ENCODE peak calls at places on chromosomes 4 and X, in eight cellular contexts. One of them, this sample, is unnamed.

GRCh38 chrX:30735839-30736238 is 82.6 kb downstream of the GK start:
- DNase-seq in kidney: no peak
- DNase-seq in amniotic stem cell: no peak
- DNase-seq in GM23248: peak
- DNase-seq in H54: peak
- DNase-seq in activated CD4-positive, alpha-beta T cell treated with anti-CD3 and anti-CD28 coated beads, Interleukin-2, amount 10 ng/mL, durations not matched to agents 7 days and 5 days: peak
- DNase-seq in GM18507: peak
- DNase-seq in putamen: no peak
- DNase-seq in this sample: peak

GRCh38 chrX:24355095-24355494 is 5.3 kb upstream of the SUPT20HL1 start:
- DNase-seq in activated CD4-positive, alpha-beta T cell treated with anti-CD3 and anti-CD28 coated beads, Interleukin-2, amount 10 ng/mL, durations not matched to agents 7 days and 5 days: no peak
- DNase-seq in H54: no peak
- DNase-seq in amniotic stem cell: no peak
- DNase-seq in GM23248: peak
- DNase-seq in GM18507: no peak
- DNase-seq in putamen: no peak
- DNase-seq in kidney: no peak
- DNase-seq in this sample: no peak

GRCh38 chr4:171891038-171891437 is 77.8 kb downstream of the GALNTL6 start:
- DNase-seq in GM18507: no peak
- DNase-seq in activated CD4-positive, alpha-beta T cell treated with anti-CD3 and anti-CD28 coated beads, Interleukin-2, amount 10 ng/mL, durations not matched to agents 7 days and 5 days: no peak
- DNase-seq in H54: no peak
- DNase-seq in amniotic stem cell: no peak
- DNase-seq in GM23248: no peak
- DNase-seq in putamen: no peak
- DNase-seq in kidney: no peak
- DNase-seq in this sample: no peak

GRCh38 chr4:5398056-5398455 is 310.3 kb downstream of the EVC2 start:
- DNase-seq in putamen: no peak
- DNase-seq in GM18507: no peak
- DNase-seq in activated CD4-positive, alpha-beta T cell treated with anti-CD3 and anti-CD28 coated beads, Interleukin-2, amount 10 ng/mL, durations not matched to agents 7 days and 5 days: no peak
- DNase-seq in H54: no peak
- DNase-seq in kidney: no peak
- DNase-seq in GM23248: no peak
- DNase-seq in amniotic stem cell: no peak
- DNase-seq in this sample: no peak

GRCh38 chr4:164648151-164648848 is 105.6 kb upstream of the SMIM31 start:
- DNase-seq in amniotic stem cell: no peak
- DNase-seq in GM23248: peak
- DNase-seq in H54: peak
- DNase-seq in kidney: no peak
- DNase-seq in GM18507: no peak
- DNase-seq in activated CD4-positive, alpha-beta T cell treated with anti-CD3 and anti-CD28 coated beads, Interleukin-2, amount 10 ng/mL, durations not matched to agents 7 days and 5 days: no peak
- DNase-seq in putamen: no peak
- DNase-seq in this sample: no peak

GRCh38 chrX:57156397-57157049 is 19.3 kb upstream of the SPIN2A start:
- DNase-seq in kidney: no peak
- DNase-seq in H54: no peak
- DNase-seq in putamen: peak
- DNase-seq in amniotic stem cell: no peak
- DNase-seq in activated CD4-positive, alpha-beta T cell treated with anti-CD3 and anti-CD28 coated beads, Interleukin-2, amount 10 ng/mL, durations not matched to agents 7 days and 5 days: peak
- DNase-seq in GM23248: peak
- DNase-seq in GM18507: no peak
- DNase-seq in this sample: peak

GRCh38 chr4:40482985-40483647 is 146.5 kb downstream of the RBM47 start:
- DNase-seq in amniotic stem cell: no peak
- DNase-seq in putamen: no peak
- DNase-seq in H54: no peak
- DNase-seq in GM23248: no peak
- DNase-seq in GM18507: no peak
- DNase-seq in activated CD4-positive, alpha-beta T cell treated with anti-CD3 and anti-CD28 coated beads, Interleukin-2, amount 10 ng/mL, durations not matched to agents 7 days and 5 days: no peak
- DNase-seq in kidney: no peak
- DNase-seq in this sample: no peak

GRCh38 chrX:130173190-130173895 is 1.6 kb downstream of the RAB33A start:
- DNase-seq in GM23248: peak
- DNase-seq in activated CD4-positive, alpha-beta T cell treated with anti-CD3 and anti-CD28 coated beads, Interleukin-2, amount 10 ng/mL, durations not matched to agents 7 days and 5 days: peak
- DNase-seq in kidney: peak
- DNase-seq in GM18507: no peak
- DNase-seq in H54: peak
- DNase-seq in amniotic stem cell: peak
- DNase-seq in putamen: no peak
- DNase-seq in this sample: peak

GRCh38 chr4:133865606-133866327 is 335.8 kb downstream of the PABPC4L start:
- DNase-seq in kidney: no peak
- DNase-seq in activated CD4-positive, alpha-beta T cell treated with anti-CD3 and anti-CD28 coated beads, Interleukin-2, amount 10 ng/mL, durations not matched to agents 7 days and 5 days: no peak
- DNase-seq in H54: peak
- DNase-seq in putamen: no peak
- DNase-seq in amniotic stem cell: peak
- DNase-seq in GM18507: no peak
- DNase-seq in GM23248: peak
- DNase-seq in this sample: no peak

GRCh38 chrX:123171781-123172180 is 12.3 kb upstream of the GRIA3 start:
- DNase-seq in kidney: no peak
- DNase-seq in H54: no peak
- DNase-seq in putamen: no peak
- DNase-seq in GM23248: peak
- DNase-seq in amniotic stem cell: no peak
- DNase-seq in activated CD4-positive, alpha-beta T cell treated with anti-CD3 and anti-CD28 coated beads, Interleukin-2, amount 10 ng/mL, durations not matched to agents 7 days and 5 days: no peak
- DNase-seq in GM18507: no peak
- DNase-seq in this sample: no peak

GRCh38 chr4:28256295-28256694 is 1395.7 kb downstream of the STIM2 start:
- DNase-seq in activated CD4-positive, alpha-beta T cell treated with anti-CD3 and anti-CD28 coated beads, Interleukin-2, amount 10 ng/mL, durations not matched to agents 7 days and 5 days: no peak
- DNase-seq in kidney: no peak
- DNase-seq in GM18507: no peak
- DNase-seq in putamen: no peak
- DNase-seq in GM23248: no peak
- DNase-seq in H54: no peak
- DNase-seq in amniotic stem cell: no peak
- DNase-seq in this sample: no peak

GRCh38 chrX:20515841-20516461 is 249.2 kb upstream of the RPS6KA3 start:
- DNase-seq in GM23248: peak
- DNase-seq in H54: no peak
- DNase-seq in kidney: no peak
- DNase-seq in amniotic stem cell: peak
- DNase-seq in activated CD4-positive, alpha-beta T cell treated with anti-CD3 and anti-CD28 coated beads, Interleukin-2, amount 10 ng/mL, durations not matched to agents 7 days and 5 days: peak
- DNase-seq in GM18507: peak
- DNase-seq in putamen: no peak
- DNase-seq in this sample: no peak

GRCh38 chr4:182600093-182600492 is 317.1 kb downstream of the DCTD start:
- DNase-seq in activated CD4-positive, alpha-beta T cell treated with anti-CD3 and anti-CD28 coated beads, Interleukin-2, amount 10 ng/mL, durations not matched to agents 7 days and 5 days: no peak
- DNase-seq in amniotic stem cell: no peak
- DNase-seq in kidney: no peak
- DNase-seq in putamen: no peak
- DNase-seq in H54: no peak
- DNase-seq in GM23248: no peak
- DNase-seq in GM18507: no peak
- DNase-seq in this sample: no peak

GRCh38 chr4:110055014-110055768 is 142.5 kb downstream of the EGF start:
- DNase-seq in activated CD4-positive, alpha-beta T cell treated with anti-CD3 and anti-CD28 coated beads, Interleukin-2, amount 10 ng/mL, durations not matched to agents 7 days and 5 days: peak
- DNase-seq in putamen: no peak
- DNase-seq in GM18507: peak
- DNase-seq in kidney: no peak
- DNase-seq in GM23248: peak
- DNase-seq in H54: no peak
- DNase-seq in amniotic stem cell: no peak
- DNase-seq in this sample: no peak

GRCh38 chr4:123536225-123536624 is 139.6 kb downstream of the SPRY1 start:
- DNase-seq in kidney: no peak
- DNase-seq in GM18507: no peak
- DNase-seq in GM23248: no peak
- DNase-seq in putamen: no peak
- DNase-seq in amniotic stem cell: no peak
- DNase-seq in H54: no peak
- DNase-seq in activated CD4-positive, alpha-beta T cell treated with anti-CD3 and anti-CD28 coated beads, Interleukin-2, amount 10 ng/mL, durations not matched to agents 7 days and 5 days: no peak
- DNase-seq in this sample: no peak

GRCh38 chr4:44861756-44862155 is 135.4 kb upstream of the GNPDA2 start:
- DNase-seq in amniotic stem cell: no peak
- DNase-seq in H54: no peak
- DNase-seq in kidney: no peak
- DNase-seq in GM18507: no peak
- DNase-seq in putamen: no peak
- DNase-seq in GM23248: no peak
- DNase-seq in activated CD4-positive, alpha-beta T cell treated with anti-CD3 and anti-CD28 coated beads, Interleukin-2, amount 10 ng/mL, durations not matched to agents 7 days and 5 days: no peak
- DNase-seq in this sample: no peak

GRCh38 chrX:39381446-39381845 is 580.2 kb downstream of the MID1IP1 start:
- DNase-seq in activated CD4-positive, alpha-beta T cell treated with anti-CD3 and anti-CD28 coated beads, Interleukin-2, amount 10 ng/mL, durations not matched to agents 7 days and 5 days: no peak
- DNase-seq in GM23248: no peak
- DNase-seq in H54: no peak
- DNase-seq in GM18507: no peak
- DNase-seq in kidney: no peak
- DNase-seq in putamen: no peak
- DNase-seq in amniotic stem cell: no peak
- DNase-seq in this sample: peak

GRCh38 chr4:139973015-139973414 is 181.0 kb downstream of the MAML3 start:
- DNase-seq in H54: no peak
- DNase-seq in activated CD4-positive, alpha-beta T cell treated with anti-CD3 and anti-CD28 coated beads, Interleukin-2, amount 10 ng/mL, durations not matched to agents 7 days and 5 days: no peak
- DNase-seq in GM18507: no peak
- DNase-seq in amniotic stem cell: no peak
- DNase-seq in putamen: no peak
- DNase-seq in GM23248: peak
- DNase-seq in kidney: no peak
- DNase-seq in this sample: no peak

GRCh38 chrX:30835373-30835772 is 53.7 kb downstream of the TAB3 start:
- DNase-seq in amniotic stem cell: no peak
- DNase-seq in GM18507: no peak
- DNase-seq in putamen: no peak
- DNase-seq in H54: no peak
- DNase-seq in activated CD4-positive, alpha-beta T cell treated with anti-CD3 and anti-CD28 coated beads, Interleukin-2, amount 10 ng/mL, durations not matched to agents 7 days and 5 days: no peak
- DNase-seq in GM23248: no peak
- DNase-seq in kidney: no peak
- DNase-seq in this sample: no peak

GRCh38 chr4:107721436-107722090 is 1.5 kb upstream of the PAPSS1 start:
- DNase-seq in amniotic stem cell: no peak
- DNase-seq in GM18507: no peak
- DNase-seq in H54: no peak
- DNase-seq in kidney: peak
- DNase-seq in putamen: no peak
- DNase-seq in GM23248: no peak
- DNase-seq in activated CD4-positive, alpha-beta T cell treated with anti-CD3 and anti-CD28 coated beads, Interleukin-2, amount 10 ng/mL, durations not matched to agents 7 days and 5 days: peak
- DNase-seq in this sample: peak

GRCh38 chr4:97498875-97499274 is 644.4 kb downstream of the STPG2 start:
- DNase-seq in putamen: no peak
- DNase-seq in GM18507: no peak
- DNase-seq in kidney: no peak
- DNase-seq in amniotic stem cell: no peak
- DNase-seq in activated CD4-positive, alpha-beta T cell treated with anti-CD3 and anti-CD28 coated beads, Interleukin-2, amount 10 ng/mL, durations not matched to agents 7 days and 5 days: no peak
- DNase-seq in H54: peak
- DNase-seq in GM23248: peak
- DNase-seq in this sample: no peak

GRCh38 chrX:154799554-154800348 is 5.5 kb downstream of the MPP1 start:
- DNase-seq in amniotic stem cell: no peak
- DNase-seq in kidney: no peak
- DNase-seq in activated CD4-positive, alpha-beta T cell treated with anti-CD3 and anti-CD28 coated beads, Interleukin-2, amount 10 ng/mL, durations not matched to agents 7 days and 5 days: no peak
- DNase-seq in H54: peak
- DNase-seq in putamen: no peak
- DNase-seq in GM18507: no peak
- DNase-seq in GM23248: no peak
- DNase-seq in this sample: no peak